ENCODE peak calls at places on chromosomes 2 and 18, in four cellular contexts. One of them, this sample, is unnamed.

GRCh38 chr2:28633739-28634138 is 117.9 kb upstream of the PPP1CB start:
- DNase-seq in cardiac muscle cell: peak
- DNase-seq in neural progenitor cell: peak
- DNase-seq in foreskin fibroblast: peak
- DNase-seq in this sample: no peak

GRCh38 chr18:77608807-77609206 is 359.2 kb downstream of the GALR1 start:
- DNase-seq in cardiac muscle cell: no peak
- DNase-seq in neural progenitor cell: peak
- DNase-seq in foreskin fibroblast: no peak
- DNase-seq in this sample: no peak

GRCh38 chr2:112148477-112148876 is 10.3 kb downstream of the FBLN7 start:
- DNase-seq in cardiac muscle cell: peak
- DNase-seq in neural progenitor cell: no peak
- DNase-seq in foreskin fibroblast: no peak
- DNase-seq in this sample: no peak

GRCh38 chr2:212193066-212193465 is 345.5 kb downstream of the ERBB4 start:
- DNase-seq in cardiac muscle cell: no peak
- DNase-seq in neural progenitor cell: no peak
- DNase-seq in foreskin fibroblast: no peak
- DNase-seq in this sample: no peak

GRCh38 chr2:105376010-105376409 is 22.8 kb downstream of the FHL2 start:
- DNase-seq in cardiac muscle cell: no peak
- DNase-seq in neural progenitor cell: no peak
- DNase-seq in foreskin fibroblast: no peak
- DNase-seq in this sample: no peak

GRCh38 chr2:236637691-236638569 is 68.3 kb downstream of the ACKR3 start:
- DNase-seq in cardiac muscle cell: peak
- DNase-seq in neural progenitor cell: no peak
- DNase-seq in foreskin fibroblast: peak
- DNase-seq in this sample: no peak

GRCh38 chr2:231900486-231900942 is 25.7 kb downstream of the NPPC start:
- DNase-seq in cardiac muscle cell: peak
- DNase-seq in neural progenitor cell: peak
- DNase-seq in foreskin fibroblast: peak
- DNase-seq in this sample: no peak

GRCh38 chr2:55511508-55512124 is 7.9 kb upstream of the CFAP36 start:
- DNase-seq in cardiac muscle cell: peak
- DNase-seq in neural progenitor cell: peak
- DNase-seq in foreskin fibroblast: peak
- DNase-seq in this sample: no peak

GRCh38 chr18:5513947-5514346 is 29.9 kb downstream of the EPB41L3 start:
- DNase-seq in cardiac muscle cell: no peak
- DNase-seq in neural progenitor cell: no peak
- DNase-seq in foreskin fibroblast: no peak
- DNase-seq in this sample: no peak

GRCh38 chr2:225400060-225400511 is 576 bp downstream of the NYAP2 start:
- DNase-seq in cardiac muscle cell: peak
- DNase-seq in neural progenitor cell: peak
- DNase-seq in foreskin fibroblast: peak
- DNase-seq in this sample: peak

GRCh38 chr2:23941644-23942043 is 1.4 kb downstream of the UBXN2A start:
- DNase-seq in cardiac muscle cell: no peak
- DNase-seq in neural progenitor cell: no peak
- DNase-seq in foreskin fibroblast: no peak
- DNase-seq in this sample: no peak

GRCh38 chr2:8740136-8740535 is 58.3 kb downstream of the ID2 start:
- DNase-seq in cardiac muscle cell: no peak
- DNase-seq in neural progenitor cell: no peak
- DNase-seq in foreskin fibroblast: no peak
- DNase-seq in this sample: no peak
- H3K4me3 ChIP-seq in cardiac muscle cell: no peak
- H3K4me3 ChIP-seq in neural progenitor cell: no peak
- H3K4me3 ChIP-seq in foreskin fibroblast: no peak
- H3K4me3 ChIP-seq in this sample: no peak

GRCh38 chr18:47411159-47411558 is 159.7 kb upstream of the SKOR2 start:
- DNase-seq in cardiac muscle cell: no peak
- DNase-seq in neural progenitor cell: no peak
- DNase-seq in foreskin fibroblast: no peak
- DNase-seq in this sample: no peak
- TF ChIP-seq CTCF in cardiac muscle cell: no peak
- TF ChIP-seq CTCF in neural progenitor cell: no peak
- TF ChIP-seq CTCF in foreskin fibroblast: no peak
- TF ChIP-seq CTCF in this sample: no peak

GRCh38 chr2:219435701-219436100 is 1.1 kb downstream of the SPEG start:
- DNase-seq in cardiac muscle cell: no peak
- DNase-seq in neural progenitor cell: no peak
- DNase-seq in foreskin fibroblast: no peak
- DNase-seq in this sample: no peak
- H3K4me3 ChIP-seq in cardiac muscle cell: peak
- H3K4me3 ChIP-seq in neural progenitor cell: no peak
- H3K4me3 ChIP-seq in foreskin fibroblast: no peak
- H3K4me3 ChIP-seq in this sample: no peak

GRCh38 chr18:6666286-6666685 is 63.2 kb upstream of the ARHGAP28 start:
- DNase-seq in cardiac muscle cell: peak
- DNase-seq in neural progenitor cell: no peak
- DNase-seq in foreskin fibroblast: no peak
- DNase-seq in this sample: no peak
- TF ChIP-seq CTCF in cardiac muscle cell: no peak
- TF ChIP-seq CTCF in neural progenitor cell: no peak
- TF ChIP-seq CTCF in foreskin fibroblast: no peak
- TF ChIP-seq CTCF in this sample: no peak

DNA sequence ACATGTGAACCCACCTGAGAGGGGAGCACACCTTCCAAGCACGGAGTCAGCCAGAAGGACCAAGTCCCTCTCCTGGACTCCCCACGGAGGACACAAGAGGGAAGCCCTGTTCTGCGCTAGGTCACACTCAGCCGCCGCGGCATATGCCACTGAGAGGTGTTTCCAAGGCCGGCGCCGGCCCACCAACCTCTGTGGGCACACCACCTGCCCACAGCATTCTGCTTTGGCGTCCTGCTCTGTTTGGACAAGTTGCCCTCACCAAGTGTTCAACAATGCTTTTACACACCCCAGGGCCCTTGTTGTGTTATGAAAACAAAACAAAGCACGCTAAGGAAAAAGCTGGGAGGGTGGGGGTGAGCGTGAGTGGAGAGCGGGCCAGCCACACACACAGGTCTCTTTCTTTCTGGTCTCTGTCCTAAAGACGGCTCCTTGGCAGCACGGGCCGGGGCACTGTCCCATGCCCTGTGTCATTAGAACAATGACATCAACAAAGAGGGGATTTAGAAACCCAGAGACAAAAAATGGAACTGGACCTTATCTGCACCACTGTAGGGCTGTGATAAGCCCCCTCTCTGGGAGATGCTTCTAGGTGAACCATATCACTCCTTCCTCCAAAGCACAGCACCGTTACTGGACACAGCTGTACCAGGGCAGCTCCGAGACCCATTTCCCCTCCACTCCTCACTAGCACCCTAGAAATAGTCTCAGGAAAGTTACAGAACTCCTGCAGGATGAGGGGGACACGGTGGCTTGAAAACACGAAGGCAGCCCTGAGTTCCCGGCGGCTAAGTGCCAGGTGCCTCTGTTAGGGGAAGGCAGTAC is 17.0 kb downstream of the SMAD7 start:
- DNase-seq in cardiac muscle cell: no peak
- DNase-seq in neural progenitor cell: no peak
- DNase-seq in foreskin fibroblast: no peak
- DNase-seq in this sample: no peak
- H3K4me3 ChIP-seq in cardiac muscle cell: no peak
- H3K4me3 ChIP-seq in neural progenitor cell: no peak
- H3K4me3 ChIP-seq in foreskin fibroblast: no peak
- H3K4me3 ChIP-seq in this sample: no peak

GRCh38 chr2:173400760-173401159 is 46.1 kb downstream of the CDCA7 start:
- DNase-seq in cardiac muscle cell: no peak
- DNase-seq in neural progenitor cell: peak
- DNase-seq in foreskin fibroblast: no peak
- DNase-seq in this sample: no peak
- TF ChIP-seq CTCF in cardiac muscle cell: peak
- TF ChIP-seq CTCF in neural progenitor cell: peak
- TF ChIP-seq CTCF in foreskin fibroblast: no peak
- TF ChIP-seq CTCF in this sample: peak

GRCh38 chr2:181326605-181327004 is 130.6 kb upstream of the ITGA4 start:
- DNase-seq in cardiac muscle cell: no peak
- DNase-seq in neural progenitor cell: peak
- DNase-seq in foreskin fibroblast: no peak
- DNase-seq in this sample: no peak
- H3K4me3 ChIP-seq in cardiac muscle cell: no peak
- H3K4me3 ChIP-seq in neural progenitor cell: no peak
- H3K4me3 ChIP-seq in foreskin fibroblast: no peak
- H3K4me3 ChIP-seq in this sample: no peak